ENCODE peak calls at places on chromosomes 16 and 17, in five cellular contexts. R is adrenal gland, S is heart right ventricle, I is RWPE1, A is heart left ventricle. L is an unnamed sample.

GRCh38 chr17:36611345-36612072 is 10.1 kb downstream of the MRM1 start:
- DNase-seq in I (peak; percentile 70), A (no peak), S (no peak), R (peak; percentile 64), L (no peak)

GRCh38 chr16:2480948-2481347 is 6.0 kb downstream of the TBC1D24 start:
- DNase-seq in R (no peak), A (no peak), S (no peak), I (no peak), L (no peak)

GRCh38 chr16:12081048-12081404 is 104.5 kb downstream of the SNX29 start:
- DNase-seq in S (no peak), R (peak; percentile 9), I (no peak), A (peak; percentile 2), L (no peak)

GRCh38 chr16:73071131-73071940 is 23.4 kb upstream of the ZFHX3 start:
- DNase-seq in R (peak; percentile 76), S (peak; percentile 49), A (peak; percentile 51), I (no peak), L (peak; percentile 29)

GRCh38 chr17:29596811-29597210 is 3.9 kb downstream of the ANKRD13B start:
- DNase-seq in S (no peak), A (peak; percentile 42), I (no peak), R (no peak), L (no peak)

GRCh38 chr16:48619547-48619946 is 9.6 kb upstream of the N4BP1 start:
- DNase-seq in I (no peak), A (no peak), S (no peak), R (no peak), L (no peak)

GRCh38 chr17:43069368-43069898 is 44.4 kb downstream of the RND2 start:
- DNase-seq in A (no peak), I (no peak), S (no peak), R (no peak), L (no peak)

GRCh38 chr17:19250421-19251141 is 13.4 kb downstream of the EPN2 start:
- DNase-seq in R (peak; percentile 71), A (peak; percentile 66), S (peak; percentile 54), I (no peak), L (peak; percentile 80)

GRCh38 chr17:28267720-28268609 is 51.0 kb upstream of the TMEM97 start:
- DNase-seq in R (no peak), A (no peak), I (no peak), S (no peak), L (no peak)

GRCh38 chr16:55275869-55276268 is 48.1 kb upstream of the IRX6 start:
- DNase-seq in S (no peak), I (no peak), A (no peak), R (no peak), L (no peak)

GRCh38 chr17:57895382-57896060 is 45.7 kb upstream of the MRPS23 start:
- DNase-seq in A (peak; percentile 70), S (peak; percentile 64), R (no peak), I (no peak), L (no peak)

GRCh38 chr16:48076455-48077012 is 79.3 kb downstream of the ABCC12 start:
- DNase-seq in R (no peak), I (no peak), A (no peak), S (no peak), L (no peak)

GRCh38 chr17:61405047-61405685 is 5.5 kb downstream of the TBX2 start:
- DNase-seq in R (no peak), S (no peak), A (no peak), I (no peak), L (no peak)

GRCh38 chr16:21628772-21629171 is 23.6 kb downstream of the IGSF6 start:
- DNase-seq in S (no peak), R (no peak), A (no peak), I (no peak), L (no peak)

GRCh38 chr17:1122681-1123396 is 56.9 kb downstream of the ABR start:
- DNase-seq in A (peak; percentile 88), R (peak; percentile 92), I (peak; percentile 80), S (peak; percentile 90), L (no peak)

GRCh38 chr17:48995332-48995870 is 1.8 kb upstream of the IGF2BP1 start:
- DNase-seq in A (no peak), I (no peak), S (no peak), R (no peak), L (no peak)

GRCh38 chr17:14080847-14081251 is 11.5 kb downstream of the COX10 start:
- DNase-seq in A (no peak), I (no peak), R (peak; percentile 37), S (no peak), L (no peak)

GRCh38 chr16:86777098-86777946 is 199.0 kb downstream of the FOXL1 start:
- DNase-seq in R (no peak), A (no peak), S (no peak), I (no peak), L (no peak)

GRCh38 chr17:77882481-77883212 is 75.9 kb upstream of the TNRC6C start:
- DNase-seq in A (peak; percentile 74), R (peak; percentile 55), I (no peak), S (peak; percentile 72), L (no peak)

GRCh38 chr16:12059216-12059769 is 82.8 kb downstream of the SNX29 start:
- DNase-seq in I (no peak), R (no peak), A (peak; percentile 37), S (peak; percentile 45), L (no peak)

GRCh38 chr17:11268176-11268575 is 27.2 kb downstream of the SHISA6 start:
- DNase-seq in R (no peak), I (no peak), A (no peak), S (no peak), L (no peak)

GRCh38 chr16:22814330-22815105 is 556 bp downstream of the HS3ST2 start:
- DNase-seq in S (peak; percentile 12), R (no peak), I (no peak), A (no peak), L (no peak)

GRCh38 chr17:50682938-50683337 is 24.8 kb downstream of the ANKRD40 start:
- DNase-seq in S (no peak), A (no peak), R (peak; percentile 70), I (no peak), L (no peak)
- H3K27ac ChIP-seq in S (no peak overlapping the region), A (no peak overlapping the region), R (peak overlapping the region; percentile 87), I (peak overlapping the region; percentile 69), L (no peak overlapping the region)

GRCh38 chr16:78183886-78184553 is 84.6 kb downstream of the WWOX start:
- DNase-seq in I (no peak), S (no peak), A (no peak), R (no peak), L (peak; percentile 32)
- H3K27ac ChIP-seq in I (no peak overlapping the region), S (no peak overlapping the region), A (no peak overlapping the region), R (no peak overlapping the region), L (peak overlapping the region; percentile 79)

DNA sequence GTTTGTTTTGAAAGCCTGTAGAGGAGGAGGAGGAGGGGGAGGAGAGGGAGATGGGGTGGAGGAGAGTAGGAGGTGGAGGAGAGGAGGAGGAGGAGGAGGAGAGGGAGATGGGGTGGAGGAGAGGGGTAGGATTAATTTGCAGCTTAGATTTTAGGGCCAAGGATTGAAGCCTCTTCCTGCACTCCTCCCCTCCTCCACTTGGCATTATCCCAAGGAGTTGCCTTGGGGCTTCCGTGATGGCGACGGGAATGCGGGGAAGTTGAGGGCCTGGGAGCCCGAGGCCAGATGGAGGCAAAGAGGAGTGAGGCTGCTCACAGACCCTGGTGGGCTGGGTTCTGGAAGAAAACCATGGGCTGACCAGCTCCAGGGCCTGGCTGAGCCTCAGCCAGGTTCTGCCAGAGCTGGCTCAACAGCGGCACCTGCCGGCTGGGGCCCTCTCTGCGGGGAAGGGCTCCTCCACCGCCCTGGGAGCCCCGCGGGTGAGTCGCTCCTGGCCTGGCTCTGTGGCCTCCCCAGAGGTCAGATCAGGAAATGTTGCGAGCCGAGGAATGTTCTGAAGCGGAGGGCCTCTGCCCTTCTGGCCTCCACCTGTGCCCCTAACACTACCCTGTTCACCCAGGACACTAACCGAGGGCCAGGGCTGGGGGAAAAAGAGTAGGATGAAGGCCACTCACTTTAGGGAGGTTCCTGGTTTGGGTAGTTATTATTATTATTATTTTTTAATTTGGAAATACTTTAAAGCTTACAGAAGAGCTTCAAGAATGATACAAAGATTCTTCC is 23.9 kb upstream of the FMNL1 start:
- DNase-seq in R (peak; percentile 96), S (peak; percentile 96), I (peak; percentile 86), A (peak; percentile 91), L (peak; percentile 69)
- H3K27ac ChIP-seq in R (peak overlapping the region; percentile 1), S (peak overlapping the region; percentile 65), I (peak overlapping the region; percentile 69), A (peak overlapping the region; percentile 74), L (no peak overlapping the region)

GRCh38 chr16:75552951-75553350 is 3.1 kb downstream of the TMEM231 start:
- DNase-seq in I (no peak), S (no peak), A (no peak), R (no peak), L (no peak)

GRCh38 chr16:75555213-75555706 is 792 bp downstream of the TMEM231 start:
- DNase-seq in R (peak; percentile 88), S (peak; percentile 78), A (peak; percentile 86), I (peak; percentile 94), L (peak; percentile 73)

GRCh38 chr16:75559564-75560372 is 3.7 kb upstream of the TMEM231 start:
- DNase-seq in R (no peak), S (no peak), A (peak; percentile 47), I (no peak), L (no peak)

GRCh38 chr16:75559002-75559401 is 3.0 kb upstream of the TMEM231 start:
- DNase-seq in A (no peak), R (no peak), I (no peak), S (no peak), L (no peak)

DNA sequence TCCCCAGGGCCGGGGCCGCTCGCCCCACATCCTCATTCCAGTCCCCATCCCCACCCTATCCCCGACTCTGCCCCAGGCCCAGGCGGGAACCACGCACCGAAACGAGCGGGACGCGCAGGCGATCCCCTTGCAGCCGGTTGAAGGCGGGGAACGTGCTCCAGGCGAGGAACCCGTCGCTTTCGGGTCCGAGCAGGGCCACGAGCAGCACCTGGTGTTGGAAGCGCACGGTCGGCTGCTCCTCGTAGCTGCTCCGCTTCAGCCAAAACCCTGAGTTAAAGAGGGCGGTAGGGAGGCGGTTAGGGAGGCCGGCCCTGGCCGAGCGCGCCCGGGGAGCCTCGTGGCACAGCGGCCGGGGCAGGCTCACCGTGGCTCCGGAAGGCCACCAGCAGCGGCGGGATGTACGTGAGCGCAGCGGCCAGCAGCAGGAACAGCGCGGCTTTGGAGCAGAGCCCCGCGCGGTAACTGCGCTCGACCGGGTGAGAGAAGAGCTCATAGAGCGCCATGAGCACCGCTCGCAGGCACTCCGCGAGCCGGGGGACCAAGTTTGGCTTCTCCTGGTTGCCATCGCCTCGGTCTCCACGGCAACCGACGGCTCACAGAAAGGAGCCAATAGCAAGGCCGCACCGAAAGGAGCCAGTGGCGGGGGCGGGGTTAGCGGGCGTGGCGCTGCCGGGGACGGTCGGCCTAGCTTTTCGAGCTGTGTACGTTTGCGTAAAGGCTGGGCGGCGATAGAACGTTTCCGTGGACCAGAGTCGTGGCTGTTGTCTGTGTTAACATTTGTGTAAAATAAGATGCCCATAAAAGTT is at the start of gene TMEM231:
- DNase-seq in A (peak; percentile 98), S (peak; percentile 98), I (peak; percentile 97), R (peak; percentile 97), L (peak; percentile 78)
- H3K27ac ChIP-seq in A (peak within 1 kb of the TSS; percentile 81), S (peak within 1 kb of the TSS; percentile 86), I (peak within 1 kb of the TSS; percentile 86), R (peak within 1 kb of the TSS; percentile 76), L (peak within 1 kb of the TSS; percentile 92)

DNA sequence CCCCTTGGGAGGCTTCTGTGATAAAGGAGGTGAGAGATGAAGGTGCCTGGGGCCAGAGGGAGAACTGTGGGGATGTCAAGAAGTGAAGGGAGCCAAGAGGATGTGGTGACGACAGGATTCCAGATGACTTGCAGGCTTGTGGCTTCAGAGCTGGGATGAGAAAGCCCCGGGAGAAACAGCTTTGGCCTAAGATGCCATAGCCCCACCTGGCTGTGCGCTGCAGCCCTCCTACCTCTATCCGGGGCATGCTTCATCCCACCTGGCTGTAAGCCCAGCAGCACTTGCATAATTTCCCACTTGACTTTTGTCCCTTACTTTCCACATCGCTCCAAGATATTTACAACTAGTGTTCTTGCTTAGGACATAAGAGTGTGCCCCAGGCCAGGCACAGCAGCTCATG is 29.3 kb downstream of the GINS3 start:
- DNase-seq in R (no peak), A (peak; percentile 41), I (no peak), S (peak; percentile 52), L (no peak)
- H3K27ac ChIP-seq in R (peak overlapping the region; percentile 74), A (peak overlapping the region; percentile 83), I (peak overlapping the region; percentile 23), S (peak overlapping the region; percentile 93), L (peak overlapping the region; percentile 77)

GRCh38 chr17:47916489-47917208 is 20.6 kb downstream of the SP2 start:
- DNase-seq in R (no peak), S (no peak), A (no peak), I (no peak), L (no peak)
- H3K27ac ChIP-seq in R (no peak overlapping the region), S (peak overlapping the region; percentile 83), A (peak overlapping the region; percentile 66), I (peak overlapping the region; percentile 72), L (peak overlapping the region; percentile 20)

L was measured in caudate nucleus.